ENCODE peak calls at places on chromosomes 4 and X, in five cellular contexts. T is nephron progenitor cell; J is Calu3; H is heart left ventricle; Z is stimulated activated CD8-positive, alpha-beta memory T cell treated with anti-CD3 and anti-CD28 coated beads, Interleukin-15, amount 100 ng/mL, for 4 hours. Y is an unnamed sample.

GRCh38 chr4:71994559-71994958 is 37.2 kb upstream of the NPFFR2 start:
- DNase-seq in Z (no peak), T (no peak), H (no peak), J (no peak), Y (no peak)

GRCh38 chrX:40091691-40092421 is 5.9 kb downstream of the BCOR start:
- DNase-seq in T (no peak), J (peak), Z (no peak), H (no peak), Y (no peak)

GRCh38 chr4:83369825-83370639 is 35.4 kb upstream of the HPSE start:
- DNase-seq in H (no peak), T (no peak), J (no peak), Z (no peak), Y (no peak)

GRCh38 chr4:145938618-145939177 is at the start of gene ZNF827:
- DNase-seq in T (peak), H (peak), Z (peak), J (peak), Y (peak)

GRCh38 chrX:130079824-130080406 is 30.4 kb downstream of the ELF4 start:
- DNase-seq in T (peak), J (peak), Z (no peak), H (peak), Y (peak)

GRCh38 chr4:185764880-185765279 is 47.1 kb downstream of the SORBS2 start:
- DNase-seq in J (no peak), T (no peak), Z (no peak), H (no peak), Y (no peak)

GRCh38 chr4:8861576-8862279 is 9.9 kb downstream of the HMX1 start:
- DNase-seq in Z (no peak), T (no peak), J (no peak), H (peak), Y (no peak)

GRCh38 chr4:26213317-26213716 is 107.5 kb upstream of the RBPJ start:
- DNase-seq in J (no peak), T (no peak), H (no peak), Z (no peak), Y (no peak)

GRCh38 chrX:57044226-57044625 is 48.9 kb upstream of the SPIN3 start:
- DNase-seq in T (no peak), H (no peak), J (no peak), Z (no peak), Y (no peak)

GRCh38 chr4:183163135-183163534 is 64.1 kb downstream of the WWC2 start:
- DNase-seq in T (peak), H (no peak), Z (no peak), J (no peak), Y (no peak)

GRCh38 chr4:140018931-140019618 is 134.9 kb downstream of the MAML3 start:
- DNase-seq in H (no peak), Z (no peak), J (no peak), T (no peak), Y (no peak)

GRCh38 chr4:152187693-152188092 is 348.2 kb downstream of the FBXW7 start:
- DNase-seq in T (no peak), H (no peak), Z (no peak), J (no peak), Y (no peak)

GRCh38 chr4:144712775-144713174 is 66.8 kb downstream of the HHIP start:
- DNase-seq in J (no peak), T (no peak), Z (no peak), H (no peak), Y (no peak)

GRCh38 chr4:177404980-177405379 is 37.3 kb downstream of the AGA start:
- DNase-seq in J (no peak), Z (no peak), T (no peak), H (no peak), Y (no peak)

GRCh38 chr4:133624744-133625143 is 475.6 kb downstream of the PCDH10 start:
- DNase-seq in J (peak), H (no peak), T (peak), Z (no peak), Y (peak)

GRCh38 chr4:74364649-74365491 is at the start of gene EREG:
- DNase-seq in T (peak), J (peak), H (peak), Z (no peak), Y (peak)

GRCh38 chr4:120517966-120518365 is 404.6 kb downstream of the PRDM5 start:
- DNase-seq in Z (no peak), J (no peak), H (no peak), T (no peak), Y (peak)

GRCh38 chr4:139907001-139907809 is 241.6 kb downstream of the MGST2 start:
- DNase-seq in T (no peak), Z (no peak), H (no peak), J (no peak), Y (no peak)

GRCh38 chrX:44428989-44429627 is 85.6 kb upstream of the EFHC2 start:
- DNase-seq in T (no peak), J (no peak), Z (no peak), H (no peak), Y (peak)

GRCh38 chrX:131729295-131729694 is 185.4 kb downstream of the OR13H1 start:
- DNase-seq in T (no peak), J (no peak), Z (peak), H (peak), Y (no peak)

GRCh38 chr4:113384600-113384999 is 335.1 kb downstream of the ANK2 start:
- DNase-seq in Z (no peak), T (no peak), J (no peak), H (no peak), Y (no peak)

GRCh38 chr4:15459706-15460105 is 10.0 kb upstream of the CC2D2A start:
- DNase-seq in H (no peak), T (no peak), Z (no peak), J (no peak), Y (no peak)

GRCh38 chrX:41933546-41933945 is 10.2 kb upstream of the CASK start:
- DNase-seq in T (no peak), H (no peak), Z (no peak), J (no peak), Y (no peak)

GRCh38 chr4:86233681-86234080 is 126.2 kb downstream of the MAPK10 start:
- DNase-seq in T (no peak), H (no peak), J (no peak), Z (no peak), Y (no peak)

GRCh38 chr4:154406022-154406835 is 85.4 kb downstream of the DCHS2 start:
- DNase-seq in Z (no peak), J (no peak), H (no peak), T (no peak), Y (no peak)

GRCh38 chr4:55125087-55125721 is at the start of gene KDR:
- DNase-seq in T (peak), J (peak), Z (no peak), H (peak), Y (no peak)